ENCODE peak calls at places on chromosomes 4 and X, in four cellular contexts. I, B, V and Q are unnamed samples.

GRCh38 chr4:1559896-1560650 is 124.0 kb downstream of the FAM53A start:
- DNase-seq in I (no peak), B (no peak), V (no peak), Q (no peak)

GRCh38 chr4:10097906-10098769 is 18.5 kb downstream of the WDR1 start:
- DNase-seq in I (no peak), V (no peak), B (no peak), Q (no peak)

GRCh38 chrX:134457708-134458107 is 2.3 kb upstream of the HPRT1 start:
- DNase-seq in V (no peak), I (no peak), B (no peak), Q (no peak)

GRCh38 chrX:63428348-63428747 is 77.2 kb upstream of the SPIN4 start:
- DNase-seq in B (no peak), V (no peak), I (no peak), Q (no peak)

GRCh38 chrX:145881175-145881867 is 63.7 kb downstream of the SLITRK2 start:
- DNase-seq in I (no peak), V (no peak), B (no peak), Q (no peak)

GRCh38 chr4:140018931-140019618 is 134.9 kb downstream of the MAML3 start:
- DNase-seq in V (no peak), I (no peak), B (no peak), Q (no peak)

GRCh38 chrX:129823115-129823514 is 20.6 kb downstream of the ZDHHC9 start:
- DNase-seq in B (peak; percentile 43), I (peak; percentile 30), V (peak; percentile 18), Q (no peak)

GRCh38 chr4:147813107-147813773 is 81.4 kb downstream of the ARHGAP10 start:
- DNase-seq in I (no peak), B (no peak), V (no peak), Q (no peak)

GRCh38 chr4:973431-974397 is at the start of gene DGKQ:
- DNase-seq in B (peak; percentile 89), V (peak; percentile 100), I (peak; percentile 90), Q (peak; percentile 90)

GRCh38 chr4:152479428-152480026 is 56.4 kb downstream of the FBXW7 start:
- DNase-seq in I (no peak), V (no peak), B (no peak), Q (no peak)

GRCh38 chrX:40006025-40007017 is 91.4 kb downstream of the BCOR start:
- DNase-seq in I (peak; percentile 73), V (no peak), B (peak; percentile 69), Q (peak; percentile 63)

GRCh38 chr4:1465173-1466033 is 59.2 kb upstream of the NKX1-1 start:
- DNase-seq in B (no peak), I (no peak), V (no peak), Q (no peak)

GRCh38 chr4:149493492-149493891 is 322.2 kb downstream of the IQCM start:
- DNase-seq in B (no peak), V (no peak), I (no peak), Q (no peak)

GRCh38 chr4:175421506-175421905 is 390.6 kb downstream of the GPM6A start:
- DNase-seq in I (no peak), B (no peak), V (no peak), Q (no peak)

GRCh38 chr4:126123933-126124332 is 809.2 kb downstream of the FAT4 start:
- DNase-seq in I (no peak), B (no peak), V (no peak), Q (no peak)

GRCh38 chr4:48141048-48141447 is 7.0 kb upstream of the TXK start:
- DNase-seq in I (no peak), V (no peak), B (no peak), Q (no peak)

GRCh38 chr4:10371121-10371520 is 86.1 kb downstream of the ZNF518B start:
- DNase-seq in I (no peak), B (no peak), V (no peak), Q (no peak)

GRCh38 chrX:150446995-150447394 is 83.9 kb downstream of the MAMLD1 start:
- DNase-seq in I (no peak), B (no peak), V (no peak), Q (no peak)

GRCh38 chr4:174474457-174475075 is 47.7 kb downstream of the HPGD start:
- DNase-seq in B (no peak), V (no peak), I (peak; percentile 16), Q (no peak)

GRCh38 chr4:677431-678293 is 3.3 kb downstream of the MYL5 start:
- DNase-seq in I (no peak), B (peak; percentile 82), V (no peak), Q (no peak)

GRCh38 chrX:82775426-82775825 is 732.7 kb upstream of the POU3F4 start:
- DNase-seq in I (no peak), V (no peak), B (no peak), Q (no peak)

GRCh38 chr4:152936446-152937279 is 540 bp downstream of the FHDC1 start:
- DNase-seq in I (peak; percentile 59), B (peak; percentile 47), V (peak; percentile 36), Q (peak; percentile 78)

GRCh38 chrX:20197641-20198210 is 56.1 kb upstream of the EIF1AX start:
- DNase-seq in V (no peak), I (no peak), B (no peak), Q (no peak)

GRCh38 chrX:13427441-13428054 is 107.7 kb upstream of the ATXN3L start:
- DNase-seq in I (no peak), B (no peak), V (no peak), Q (no peak)

GRCh38 chr4:122833999-122834398 is 7.4 kb downstream of the FGF2 start:
- DNase-seq in I (no peak), V (no peak), B (no peak), Q (no peak)

GRCh38 chrX:50609796-50610195 is 139.2 kb upstream of the DGKK start:
- DNase-seq in V (no peak), I (no peak), B (no peak), Q (no peak)

GRCh38 chr4:52982246-52982950 is 120.3 kb downstream of the RASL11B start:
- DNase-seq in B (no peak), I (peak; percentile 8), V (no peak), Q (no peak)

GRCh38 chr4:27397886-27398285 is 537.2 kb downstream of the STIM2 start:
- DNase-seq in I (no peak), B (no peak), V (no peak), Q (no peak)

GRCh38 chrX:109635151-109635550 is 10.2 kb upstream of the KCNE5 start:
- DNase-seq in V (no peak), B (no peak), I (peak; percentile 33), Q (no peak)

GRCh38 chr4:30802622-30803323 is 82.6 kb downstream of the PCDH7 start:
- DNase-seq in B (no peak), V (no peak), I (no peak), Q (no peak)

GRCh38 chrX:12984629-12985303 is 9.9 kb downstream of the TMSB4X start:
- DNase-seq in V (no peak), B (no peak), I (no peak), Q (no peak)

GRCh38 chr4:139934786-139935330 is 219.1 kb downstream of the MAML3 start:
- DNase-seq in B (no peak), V (no peak), I (no peak), Q (no peak)